ENCODE peak calls at places on chromosomes 6 and 20, in seven cellular contexts. Q is fibroblast of villous mesenchyme; P is GM12865; H is right atrium auricular region; I is CD4-positive, alpha-beta T cell; V is cardiac fibroblast; E is ovary. Z is an unnamed sample.

GRCh38 chr6:118660218-118660569 is 8.8 kb upstream of the CEP85L start:
- DNase-seq in Q (no peak), I (peak), H (no peak), P (no peak), V (peak), E (peak), Z (peak)

GRCh38 chr6:118316796-118317384 is 231.2 kb upstream of the PLN start:
- DNase-seq in H (no peak), I (no peak), E (no peak), V (no peak), P (peak), Q (no peak), Z (no peak)

GRCh38 chr20:57450419-57450818 is 59.2 kb downstream of the RBM38 start:
- DNase-seq in H (no peak), I (no peak), P (peak), E (no peak), Q (peak), V (peak), Z (peak)

GRCh38 chr20:5674176-5674660 is 76.0 kb upstream of the SHLD1 start:
- DNase-seq in V (no peak), Q (no peak), P (peak), H (no peak), E (no peak), I (no peak), Z (no peak)

GRCh38 chr6:34011298-34011697 is 134.6 kb downstream of the GRM4 start:
- DNase-seq in H (no peak), I (no peak), P (no peak), E (no peak), V (no peak), Q (no peak), Z (no peak)

GRCh38 chr20:62770111-62770910 is 26.0 kb upstream of the MRGBP start:
- DNase-seq in I (no peak), H (no peak), P (no peak), E (no peak), V (no peak), Q (no peak), Z (no peak)

GRCh38 chr6:68639826-68640505 is 4.9 kb downstream of the ADGRB3 start:
- DNase-seq in H (no peak), Q (no peak), E (no peak), I (no peak), V (peak), P (no peak), Z (no peak)

GRCh38 chr6:12886961-12887775 is 170.6 kb downstream of the PHACTR1 start:
- DNase-seq in I (no peak), Q (no peak), E (no peak), V (no peak), P (no peak), H (no peak), Z (no peak)

GRCh38 chr6:83097675-83098074 is 30.2 kb downstream of the DOP1A start:
- DNase-seq in V (no peak), I (no peak), P (no peak), H (no peak), Q (no peak), E (no peak), Z (no peak)

GRCh38 chr6:144294016-144294415 is 8.9 kb downstream of the UTRN start:
- DNase-seq in Q (peak), E (no peak), I (no peak), P (no peak), V (peak), H (no peak), Z (no peak)

GRCh38 chr6:10555625-10556309 is 34.6 kb downstream of the GCNT2 start:
- DNase-seq in V (peak), P (no peak), H (peak), I (no peak), Q (no peak), E (no peak), Z (peak)

GRCh38 chr6:106257195-106257594 is 68.4 kb downstream of the ATG5 start:
- DNase-seq in V (no peak), P (no peak), E (no peak), Q (no peak), H (no peak), I (no peak), Z (no peak)

GRCh38 chr20:32761831-32762753 is at the start of gene DNMT3B:
- DNase-seq in Q (peak), I (peak), P (peak), E (peak), H (no peak), V (peak), Z (peak)

GRCh38 chr6:40997256-40997957 is 41.6 kb downstream of the UNC5CL start:
- DNase-seq in E (no peak), I (no peak), V (peak), P (no peak), H (peak), Q (peak), Z (no peak)

GRCh38 chr6:95548188-95548837 is 29.0 kb upstream of the MANEA start:
- DNase-seq in V (no peak), H (no peak), P (no peak), E (no peak), Q (no peak), I (no peak), Z (no peak)

GRCh38 chr20:58393299-58393698 is 4.3 kb downstream of the VAPB start:
- DNase-seq in V (no peak), H (no peak), E (no peak), I (no peak), Q (peak), P (no peak), Z (no peak)

GRCh38 chr6:14922306-14922705 is 323.6 kb upstream of the JARID2 start:
- DNase-seq in V (no peak), Q (no peak), E (no peak), P (no peak), H (no peak), I (no peak), Z (no peak)

GRCh38 chr6:130426078-130426726 is 60.4 kb downstream of the TMEM200A start:
- DNase-seq in H (no peak), I (no peak), V (no peak), P (no peak), Q (peak), E (no peak), Z (no peak)

GRCh38 chr6:100554228-100554627 is 89.5 kb upstream of the SIM1 start:
- DNase-seq in Q (no peak), V (no peak), P (no peak), H (no peak), E (no peak), I (no peak), Z (peak)

GRCh38 chr20:53547664-53548239 is 45.9 kb downstream of the ZNF217 start:
- DNase-seq in V (peak), Q (peak), I (no peak), H (no peak), E (peak), P (peak), Z (peak)

GRCh38 chr6:56377295-56377694 is 129.9 kb upstream of the COL21A1 start:
- DNase-seq in H (no peak), V (no peak), Q (no peak), E (no peak), P (no peak), I (no peak), Z (no peak)

GRCh38 chr6:166021429-166021828 is 146.2 kb downstream of the TBXT start:
- DNase-seq in E (no peak), Q (no peak), I (no peak), H (no peak), V (no peak), P (no peak), Z (no peak)

GRCh38 chr20:47854687-47855212 is 69.5 kb upstream of the SULF2 start:
- DNase-seq in E (no peak), Q (peak), V (peak), P (peak), I (no peak), H (no peak), Z (peak)

GRCh38 chr6:91590191-91590590 is 1003.3 kb upstream of the MAP3K7 start:
- DNase-seq in Q (no peak), H (no peak), E (no peak), V (no peak), P (no peak), I (no peak), Z (no peak)

GRCh38 chr20:61256365-61256764 is 4.3 kb downstream of the CDH4 start:
- DNase-seq in H (no peak), E (no peak), V (no peak), P (no peak), Q (no peak), I (no peak), Z (no peak)

GRCh38 chr20:50395258-50395729 is 114.9 kb upstream of the PTPN1 start:
- DNase-seq in Q (peak), I (no peak), E (peak), P (no peak), H (peak), V (peak), Z (no peak)

GRCh38 chr6:21992178-21992967 is 304.5 kb downstream of the PRL start:
- DNase-seq in I (no peak), Q (peak), P (peak), H (no peak), E (no peak), V (peak), Z (no peak)

GRCh38 chr6:161029195-161029809 is 37.7 kb downstream of the MAP3K4 start:
- DNase-seq in E (no peak), Q (peak), V (peak), P (peak), I (no peak), H (no peak), Z (no peak)

GRCh38 chr6:47230579-47230978 is 79.1 kb downstream of the TNFRSF21 start:
- DNase-seq in V (no peak), P (no peak), I (no peak), H (no peak), E (no peak), Q (no peak), Z (no peak)

GRCh38 chr6:14089224-14089623 is 28.3 kb upstream of the CD83 start:
- DNase-seq in V (no peak), P (peak), Q (no peak), I (no peak), H (no peak), E (no peak), Z (no peak)

GRCh38 chr6:72084992-72085569 is 198.7 kb downstream of the RIMS1 start:
- DNase-seq in H (no peak), I (no peak), V (peak), P (peak), Q (peak), E (no peak), Z (no peak)

GRCh38 chr6:43149260-43149659 is 21.8 kb upstream of the SRF start:
- DNase-seq in P (no peak), I (no peak), E (no peak), V (no peak), Q (no peak), H (no peak), Z (no peak)

GRCh38 chr20:38286586-38287502 is 17.1 kb upstream of the BPI start:
- DNase-seq in Q (no peak), V (no peak), E (no peak), P (no peak), I (no peak), H (no peak), Z (no peak)

GRCh38 chr6:164039954-164040375 is 625.4 kb downstream of the QKI start:
- DNase-seq in Q (peak), E (peak), P (no peak), V (peak), I (peak), H (no peak), Z (no peak)

GRCh38 chr20:49909499-49910339 is 5.6 kb downstream of the SPATA2 start:
- DNase-seq in H (no peak), I (no peak), P (no peak), Q (no peak), E (no peak), V (no peak), Z (peak)

GRCh38 chr6:26415791-26416190 is 13.7 kb downstream of the BTN3A1 start:
- DNase-seq in Q (no peak), V (no peak), P (no peak), I (no peak), H (no peak), E (no peak), Z (no peak)

GRCh38 chr6:26422329-26422728 is 18.0 kb upstream of the BTN3A3 start:
- DNase-seq in V (no peak), E (no peak), P (no peak), H (no peak), I (no peak), Q (no peak), Z (no peak)

GRCh38 chr6:26421259-26422144 is 18.8 kb upstream of the BTN3A3 start:
- DNase-seq in Q (peak), H (peak), V (peak), P (peak), I (no peak), E (peak), Z (peak)

GRCh38 chr6:26416288-26416687 is 14.2 kb downstream of the BTN3A1 start:
- DNase-seq in I (no peak), V (no peak), Q (no peak), E (no peak), P (no peak), H (no peak), Z (no peak)

GRCh38 chr6:26420607-26421235 is 18.6 kb downstream of the BTN3A1 start:
- DNase-seq in I (no peak), P (peak), E (no peak), Q (peak), H (no peak), V (peak), Z (peak)
- TF ChIP-seq CTCF in I (peak), P (peak), E (no peak), Q (peak), H (no peak), V (peak), Z (peak)

GRCh38 chr6:18308070-18308735 is 43.9 kb upstream of the DEK start:
- DNase-seq in E (no peak), P (no peak), V (no peak), Q (no peak), I (no peak), H (no peak), Z (no peak)

GRCh38 chr6:18307006-18307405 is 42.7 kb upstream of the DEK start:
- DNase-seq in Q (no peak), V (peak), P (no peak), I (no peak), H (no peak), E (no peak), Z (no peak)

DNA sequence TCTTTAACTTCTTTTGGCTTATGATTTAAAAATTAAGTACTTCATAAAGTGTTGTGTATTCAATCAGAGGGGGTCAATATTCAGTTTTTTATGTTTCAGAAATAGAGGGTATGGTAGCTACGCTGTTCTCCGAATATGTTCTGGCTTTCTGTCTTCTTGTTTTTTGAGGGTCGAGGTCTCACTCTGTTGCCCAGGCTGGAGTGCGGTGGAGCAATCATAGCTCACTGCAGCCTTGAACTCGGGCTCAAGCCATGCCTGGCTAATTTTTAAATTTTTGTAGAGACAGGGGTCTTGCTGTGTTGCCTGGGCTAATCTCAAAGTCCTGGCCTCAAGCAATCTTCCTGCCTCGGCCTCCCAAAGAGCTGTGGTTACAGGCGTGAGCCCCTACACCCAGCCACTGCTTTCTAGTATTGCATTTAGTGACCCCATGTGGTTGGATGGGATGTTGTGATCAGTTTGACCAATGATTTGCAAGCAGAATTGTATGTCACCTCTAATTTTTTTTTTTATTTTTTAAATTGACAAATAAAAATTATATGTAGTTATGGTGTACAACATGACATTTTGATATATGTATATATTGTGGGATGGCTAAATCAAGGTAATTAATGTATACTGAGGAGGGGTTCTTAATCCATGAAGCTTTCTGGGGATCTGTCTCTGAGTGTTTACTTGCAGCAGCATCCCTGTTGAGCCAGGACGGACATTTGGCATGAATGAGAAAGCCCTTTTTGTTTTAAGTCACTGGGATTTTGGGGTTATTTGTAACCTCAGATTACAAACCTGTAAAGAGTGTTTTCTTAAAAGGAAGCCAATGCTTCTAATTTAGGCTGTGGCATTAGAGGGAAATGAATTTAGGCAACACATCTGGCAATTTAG is 38.5 kb upstream of the DEK start:
- DNase-seq in E (no peak), H (no peak), V (peak), Q (peak), P (peak), I (no peak), Z (no peak)
- TF ChIP-seq CTCF in E (no peak), H (no peak), V (no peak), Q (peak), P (no peak), I (no peak), Z (peak)

GRCh38 chr6:17059820-17060219 is 42.0 kb upstream of the STMND1 start:
- DNase-seq in E (no peak), I (no peak), V (no peak), H (no peak), Q (no peak), P (no peak), Z (no peak)

GRCh38 chr6:17058550-17058949 is 43.3 kb upstream of the STMND1 start:
- DNase-seq in I (no peak), H (no peak), P (no peak), E (no peak), V (no peak), Q (no peak), Z (no peak)

GRCh38 chr6:17057322-17057721 is 44.5 kb upstream of the STMND1 start:
- DNase-seq in H (no peak), P (no peak), V (peak), I (no peak), Q (peak), E (no peak), Z (no peak)

GRCh38 chr6:17059022-17059421 is 42.8 kb upstream of the STMND1 start:
- DNase-seq in I (no peak), Q (no peak), P (no peak), V (no peak), H (no peak), E (no peak), Z (no peak)

DNA sequence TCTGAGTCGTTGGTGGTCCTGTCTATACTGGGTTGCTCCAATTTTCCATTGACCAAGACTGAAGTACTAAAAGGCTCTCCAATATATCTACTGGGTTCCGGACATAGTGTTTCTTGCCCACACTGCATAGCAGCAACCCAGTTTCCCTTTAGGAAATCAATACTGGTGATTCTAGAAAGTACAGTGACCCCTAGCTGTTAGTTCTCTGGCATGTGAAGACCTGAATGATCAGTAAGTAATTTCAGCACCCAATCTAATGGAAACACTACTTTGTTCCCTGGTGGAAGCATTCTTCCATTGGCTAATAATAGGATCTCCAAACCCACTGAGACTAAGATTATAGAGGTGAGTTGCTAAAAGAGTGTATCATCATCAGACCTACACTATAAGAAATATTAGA is 40.8 kb upstream of the STMND1 start:
- DNase-seq in P (no peak), E (no peak), H (no peak), Q (no peak), I (no peak), V (no peak), Z (no peak)
- TF ChIP-seq CTCF in P (no peak), E (no peak), H (no peak), Q (peak), I (no peak), V (no peak), Z (no peak)

GRCh38 chr6:408148-408547 is 16.6 kb downstream of the IRF4 start:
- DNase-seq in P (peak), I (no peak), V (no peak), H (no peak), E (no peak), Q (no peak), Z (no peak)

GRCh38 chr6:410555-411395 is 19.2 kb downstream of the IRF4 start:
- DNase-seq in I (no peak), Q (no peak), V (no peak), E (no peak), H (no peak), P (peak), Z (no peak)

GRCh38 chr6:409370-409972 is 17.9 kb downstream of the IRF4 start:
- DNase-seq in P (peak), Q (no peak), V (no peak), H (no peak), E (no peak), I (no peak), Z (no peak)

GRCh38 chr6:411402-412145 is 20.0 kb downstream of the IRF4 start:
- DNase-seq in Q (peak), E (no peak), P (peak), H (no peak), I (no peak), V (no peak), Z (no peak)

DNA sequence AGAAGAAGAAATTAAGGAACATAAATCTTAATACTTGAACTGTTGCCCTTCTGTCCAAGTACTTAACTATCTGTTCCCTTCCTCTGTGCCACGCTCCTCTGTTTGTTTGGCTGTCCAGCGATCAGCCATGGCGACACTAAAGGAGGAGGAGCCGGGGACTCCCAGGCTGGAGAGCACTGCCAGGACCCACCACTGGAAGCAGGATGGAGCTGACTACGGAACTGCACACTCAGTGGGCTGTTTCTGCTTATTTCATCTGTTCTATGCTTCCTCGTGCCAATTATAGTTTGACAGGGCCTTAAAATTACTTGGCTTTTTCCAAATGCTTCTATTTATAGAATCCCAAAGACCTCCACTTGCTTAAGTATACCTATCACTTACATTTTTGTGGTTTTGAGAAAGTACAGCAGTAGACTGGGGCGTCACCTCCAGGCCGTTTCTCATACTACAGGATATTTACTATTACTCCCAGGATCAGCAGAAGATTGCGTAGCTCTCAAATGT is 17.1 kb downstream of the IRF4 start:
- DNase-seq in Q (peak), V (peak), H (peak), E (no peak), I (no peak), P (peak), Z (peak)
- TF ChIP-seq CTCF in Q (peak), V (peak), H (peak), E (no peak), I (no peak), P (no peak), Z (peak)

GRCh38 chr6:132715204-132715603 is 1.3 kb upstream of the VNN1 start:
- DNase-seq in I (no peak), H (no peak), P (peak), E (no peak), V (peak), Q (peak), Z (peak)
- TF ChIP-seq CTCF in I (no peak), H (no peak), P (no peak), E (no peak), V (peak), Q (peak), Z (peak)

DNA sequence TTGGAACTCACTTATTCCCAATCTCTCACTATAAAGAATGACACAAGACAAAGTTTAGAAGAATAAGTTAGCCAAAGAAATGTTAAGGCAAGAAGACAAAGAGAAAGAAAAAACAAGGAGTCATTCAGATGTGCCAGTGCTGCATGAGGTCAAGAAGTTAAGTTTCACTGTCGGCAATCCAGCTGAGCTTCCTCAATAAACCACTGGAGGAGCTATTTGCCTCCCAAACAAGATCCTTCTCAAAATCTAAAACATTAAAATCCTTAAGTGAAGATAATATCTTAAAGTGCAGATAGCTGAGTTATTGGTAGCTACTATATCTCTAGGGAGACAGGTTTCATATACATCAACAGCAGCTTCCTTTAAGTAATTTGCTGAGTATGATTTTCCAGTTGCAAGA is 512.3 kb downstream of the HDGFL1 start:
- DNase-seq in I (no peak), H (no peak), Q (peak), V (no peak), E (no peak), P (peak), Z (no peak)
- TF ChIP-seq CTCF in I (no peak), H (no peak), Q (peak), V (peak), E (no peak), P (no peak), Z (peak)

GRCh38 chr20:59647271-59647670 is 42.9 kb downstream of the PHACTR3 start:
- DNase-seq in Q (no peak), V (no peak), I (no peak), E (no peak), P (no peak), H (peak), Z (no peak)
- TF ChIP-seq CTCF in Q (no peak), V (no peak), I (no peak), E (no peak), P (no peak), H (no peak), Z (no peak)